ENCODE peak calls at places on chromosome 19, in six cellular contexts. G is esophagus squamous epithelium, T is stomach, K is gastrocnemius medialis, W is body of pancreas, F is upper lobe of left lung. Q is an unnamed sample.

GRCh38 chr19:37718357-37718756 is 1.2 kb downstream of the ZNF607 start:
- DNase-seq in G (no peak), T (no peak), K (no peak), W (no peak), F (no peak), Q (no peak)

GRCh38 chr19:35509861-35510625 is 3.4 kb downstream of the DMKN start:
- DNase-seq in G (no peak), T (peak; percentile 90), K (no peak), W (peak; percentile 92), F (peak; percentile 92), Q (peak; percentile 75)

GRCh38 chr19:6862673-6863078 is 24.7 kb upstream of the ADGRE1 start:
- DNase-seq in G (peak; percentile 37), T (peak; percentile 78), K (peak; percentile 19), W (peak; percentile 79), F (peak; percentile 90), Q (peak; percentile 75)

GRCh38 chr19:42323852-42324654 is 1.4 kb upstream of the MEGF8 start:
- DNase-seq in G (no peak), T (no peak), K (no peak), W (peak; percentile 22), F (no peak), Q (no peak)

GRCh38 chr19:46571495-46571894 is 29.6 kb upstream of the CALM3 start:
- DNase-seq in G (no peak), T (no peak), K (no peak), W (no peak), F (no peak), Q (no peak)

GRCh38 chr19:52102163-52102562 is 6.6 kb upstream of the ZNF841 start:
- DNase-seq in G (no peak), T (no peak), K (no peak), W (no peak), F (no peak), Q (no peak)

GRCh38 chr19:2014731-2015610 is 543 bp downstream of the BTBD2 start:
- DNase-seq in G (no peak), T (no peak), K (no peak), W (no peak), F (no peak), Q (no peak)

GRCh38 chr19:21474671-21475181 is 30.7 kb upstream of the ZNF429 start:
- DNase-seq in G (no peak), T (peak; percentile 75), K (no peak), W (peak; percentile 92), F (peak; percentile 85), Q (peak; percentile 77)

GRCh38 chr19:2636897-2637683 is 65.4 kb downstream of the GNG7 start:
- DNase-seq in G (no peak), T (peak; percentile 72), K (no peak), W (peak; percentile 67), F (peak; percentile 73), Q (peak; percentile 76)

GRCh38 chr19:34707661-34708060 is 26.4 kb upstream of the ZNF181 start:
- DNase-seq in G (no peak), T (no peak), K (no peak), W (peak; percentile 67), F (no peak), Q (no peak)

GRCh38 chr19:48424694-48425219 is 21.0 kb upstream of the GRWD1 start:
- DNase-seq in G (no peak), T (no peak), K (no peak), W (no peak), F (peak; percentile 55), Q (no peak)

GRCh38 chr19:16611121-16611520 is 16.9 kb downstream of the MED26 start:
- DNase-seq in G (no peak), T (no peak), K (no peak), W (no peak), F (peak; percentile 82), Q (no peak)

GRCh38 chr19:31838163-31838798 is 489.0 kb upstream of the TSHZ3 start:
- DNase-seq in G (no peak), T (no peak), K (no peak), W (no peak), F (no peak), Q (no peak)

GRCh38 chr19:29022165-29022564 is 190.8 kb downstream of the UQCRFS1 start:
- DNase-seq in G (no peak), T (no peak), K (no peak), W (no peak), F (no peak), Q (no peak)

GRCh38 chr19:29017788-29018187 is 195.2 kb downstream of the UQCRFS1 start:
- DNase-seq in G (no peak), T (no peak), K (no peak), W (no peak), F (no peak), Q (no peak)

GRCh38 chr19:29018542-29018941 is 194.4 kb downstream of the UQCRFS1 start:
- DNase-seq in G (no peak), T (no peak), K (no peak), W (no peak), F (no peak), Q (no peak)

GRCh38 chr19:29019403-29019802 is 193.5 kb downstream of the UQCRFS1 start:
- DNase-seq in G (no peak), T (no peak), K (no peak), W (no peak), F (no peak), Q (no peak)

GRCh38 chr19:29022599-29022998 is 190.4 kb downstream of the UQCRFS1 start:
- DNase-seq in G (no peak), T (no peak), K (no peak), W (no peak), F (no peak), Q (no peak)
- TF ChIP-seq CTCF in G (no peak), T (no peak), K (no peak), W (no peak), F (no peak), Q (no peak)

GRCh38 chr19:58108546-58108817 is 10.5 kb upstream of the ZSCAN18 start:
- DNase-seq in G (no peak), T (no peak), K (no peak), W (no peak), F (no peak), Q (no peak)

GRCh38 chr19:58107778-58108545 is 9.9 kb upstream of the ZSCAN18 start:
- DNase-seq in G (no peak), T (no peak), K (no peak), W (no peak), F (no peak), Q (no peak)
- H3K9me3 ChIP-seq in G (peaks cover 94% of the 10 kb centered on the region), T (peaks cover 98% of the 10 kb centered on the region), K (peaks cover 24% of the 10 kb centered on the region), W (no peaks in the 10 kb centered on the region), F (peaks cover 98% of the 10 kb centered on the region), Q (peaks cover 10% of the 10 kb centered on the region)

GRCh38 chr19:4089946-4090345 is 23.2 kb upstream of the ZBTB7A start:
- DNase-seq in G (no peak), T (no peak), K (no peak), W (no peak), F (no peak), Q (no peak)

GRCh38 chr19:4088975-4089374 is 22.3 kb upstream of the ZBTB7A start:
- DNase-seq in G (no peak), T (no peak), K (no peak), W (no peak), F (no peak), Q (no peak)

GRCh38 chr19:4088065-4088679 is 21.5 kb upstream of the ZBTB7A start:
- DNase-seq in G (no peak), T (no peak), K (no peak), W (no peak), F (no peak), Q (no peak)

GRCh38 chr19:4090351-4091220 is 23.9 kb upstream of the ZBTB7A start:
- DNase-seq in G (no peak), T (no peak), K (no peak), W (no peak), F (no peak), Q (no peak)

GRCh38 chr19:4089400-4089908 is 22.8 kb upstream of the ZBTB7A start:
- DNase-seq in G (no peak), T (no peak), K (no peak), W (no peak), F (peak; percentile 71), Q (no peak)
- TF ChIP-seq POLR2A in G (no peak), T (no peak), K (no peak), W (no peak), F (no peak), Q (no peak)

GRCh38 chr19:23771761-23772667 is 13.3 kb upstream of the ZNF681 start:
- DNase-seq in G (no peak), T (no peak), K (no peak), W (no peak), F (no peak), Q (no peak)

GRCh38 chr19:23771348-23771747 is 12.7 kb upstream of the ZNF681 start:
- DNase-seq in G (no peak), T (no peak), K (no peak), W (no peak), F (no peak), Q (no peak)

GRCh38 chr19:23769691-23770468 is 11.2 kb upstream of the ZNF681 start:
- DNase-seq in G (no peak), T (no peak), K (no peak), W (no peak), F (no peak), Q (no peak)

GRCh38 chr19:23772668-23773063 is 14.0 kb upstream of the ZNF681 start:
- DNase-seq in G (no peak), T (no peak), K (no peak), W (no peak), F (no peak), Q (no peak)

GRCh38 chr19:23770672-23771250 is 12.1 kb upstream of the ZNF681 start:
- DNase-seq in G (no peak), T (no peak), K (no peak), W (no peak), F (no peak), Q (no peak)
- TF ChIP-seq CTCF in G (no peak), T (no peak), K (no peak), W (no peak), F (no peak), Q (no peak)

DNA sequence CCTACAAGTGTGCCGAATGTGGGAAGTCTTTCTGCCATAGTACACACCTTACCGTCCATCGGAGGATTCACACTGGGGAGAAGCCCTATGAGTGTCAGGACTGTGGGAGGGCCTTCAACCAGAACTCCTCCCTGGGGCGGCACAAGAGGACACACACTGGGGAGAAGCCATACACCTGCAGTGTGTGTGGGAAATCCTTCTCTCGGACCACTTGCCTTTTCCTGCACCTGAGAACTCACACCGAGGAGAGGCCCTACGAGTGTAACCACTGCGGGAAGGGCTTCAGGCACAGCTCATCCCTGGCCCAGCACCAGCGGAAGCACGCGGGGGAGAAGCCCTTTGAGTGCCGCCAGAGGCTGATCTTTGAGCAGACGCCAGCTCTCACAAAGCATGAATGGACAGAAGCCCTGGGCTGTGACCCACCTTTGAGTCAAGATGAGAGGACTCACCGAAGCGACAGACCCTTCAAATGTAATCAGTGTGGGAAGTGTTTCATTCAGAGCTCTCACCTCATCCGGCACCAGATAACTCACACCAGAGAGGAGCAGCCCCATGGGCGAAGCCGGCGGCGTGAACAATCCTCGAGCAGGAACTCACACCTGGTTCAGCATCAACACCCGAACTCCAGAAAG is 10.3 kb upstream of the ERVK3-1 start:
- DNase-seq in G (no peak), T (no peak), K (no peak), W (no peak), F (no peak), Q (no peak)
- H3K9me3 ChIP-seq in G (peaks cover 78% of the 10 kb centered on the region), T (peaks cover 88% of the 10 kb centered on the region), K (peaks cover 5% of the 10 kb centered on the region), W (no peaks in the 10 kb centered on the region), F (peaks cover 68% of the 10 kb centered on the region), Q (peaks cover 18% of the 10 kb centered on the region)

DNA sequence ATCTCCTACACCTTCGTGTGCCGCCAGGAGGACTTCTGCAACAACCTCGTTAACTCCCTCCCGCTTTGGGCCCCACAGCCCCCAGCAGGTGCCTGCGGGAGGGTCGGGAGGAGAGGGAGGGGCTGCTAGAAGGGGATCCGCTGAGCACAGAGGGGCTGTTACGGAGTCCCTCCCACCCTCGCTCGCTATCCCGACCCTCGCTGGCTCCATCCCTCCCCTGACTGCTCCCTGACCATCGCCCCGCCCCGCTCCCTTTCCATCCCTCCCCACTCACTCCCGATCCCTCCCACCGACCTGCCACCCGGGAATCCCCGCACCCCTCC is 780 bp downstream of the CD177 start:
- DNase-seq in G (no peak), T (no peak), K (no peak), W (peak; percentile 18), F (no peak), Q (no peak)
- TF ChIP-seq POLR2A in G (no peak), T (no peak), K (no peak), W (no peak), F (no peak), Q (no peak)

Q was measured in adrenal gland.